ENCODE peak calls at places on chromosomes 1 and 21, in four cellular contexts. B, V, J and P are unnamed samples.

GRCh38 chr1:59072017-59072947 is 224.6 kb upstream of the FGGY start:
- DNase-seq in V (no peak), B (no peak), J (no peak), P (peak; percentile 39)

GRCh38 chr1:226047495-226047894 is 15.0 kb upstream of the H3-3A start:
- DNase-seq in J (no peak), V (no peak), B (no peak), P (peak; percentile 80)

GRCh38 chr1:198228925-198229324 is 72.1 kb downstream of the NEK7 start:
- DNase-seq in B (no peak), J (no peak), V (no peak), P (no peak)

GRCh38 chr1:64282353-64282752 is 78.9 kb downstream of the UBE2U start:
- DNase-seq in V (no peak), J (no peak), B (no peak), P (no peak)

GRCh38 chr1:97632075-97632474 is 288.8 kb downstream of the DPYD start:
- DNase-seq in J (no peak), B (no peak), V (no peak), P (peak; percentile 93)

GRCh38 chr1:77513839-77514763 is 168.4 kb downstream of the ZZZ3 start:
- DNase-seq in V (no peak), J (no peak), B (no peak), P (peak; percentile 90)

GRCh38 chr1:2856821-2857290 is 55.4 kb upstream of the TTC34 start:
- DNase-seq in B (no peak), V (no peak), J (no peak), P (no peak)

GRCh38 chr1:43143441-43143888 is 28.6 kb downstream of the EBNA1BP2 start:
- DNase-seq in J (no peak), V (no peak), B (no peak), P (no peak)

GRCh38 chr1:59368007-59368670 is 71.2 kb downstream of the FGGY start:
- DNase-seq in B (no peak), V (no peak), J (no peak), P (no peak)

GRCh38 chr1:54296666-54297065 is 96.7 kb downstream of the MRPL37 start:
- DNase-seq in B (no peak), J (no peak), V (no peak), P (no peak)

GRCh38 chr1:19884312-19884711 is 2.1 kb downstream of the OTUD3 start:
- DNase-seq in J (no peak), B (no peak), V (no peak), P (no peak)

GRCh38 chr1:207867136-207868081 is 43.5 kb downstream of the CD34 start:
- DNase-seq in V (peak; percentile 59), B (no peak), J (no peak), P (no peak)

GRCh38 chr1:51170342-51170741 is 65.7 kb upstream of the RNF11 start:
- DNase-seq in B (no peak), J (no peak), V (no peak), P (peak; percentile 29)

GRCh38 chr1:35264861-35265260 is 3.6 kb upstream of the ZMYM4 start:
- DNase-seq in B (no peak), J (no peak), V (no peak), P (peak; percentile 11)

GRCh38 chr1:31372961-31373896 is at the start of gene FABP3:
- DNase-seq in V (peak; percentile 55), B (no peak), J (no peak), P (peak; percentile 78)

GRCh38 chr1:19209990-19210771 is at the start of gene UBR4:
- DNase-seq in B (peak; percentile 95), J (peak; percentile 94), V (peak; percentile 98), P (peak; percentile 95)

GRCh38 chr1:228342627-228343210 is 63.9 kb downstream of the TRIM11 start:
- DNase-seq in J (no peak), B (no peak), V (peak; percentile 19), P (no peak)

GRCh38 chr1:226474443-226475111 is 66.7 kb upstream of the PARP1 start:
- DNase-seq in B (no peak), V (no peak), J (no peak), P (no peak)

GRCh38 chr1:13948851-13949490 is 249.0 kb downstream of the PRDM2 start:
- DNase-seq in B (no peak), V (no peak), J (no peak), P (no peak)

GRCh38 chr1:74593887-74594866 is 79.4 kb downstream of the ERICH3 start:
- DNase-seq in B (no peak), V (no peak), J (no peak), P (no peak)

GRCh38 chr1:211260161-211261107 is 1.3 kb downstream of the RCOR3 start:
- DNase-seq in B (peak; percentile 48), V (peak; percentile 75), J (peak; percentile 47), P (peak; percentile 79)

GRCh38 chr21:25850126-25850831 is 115.5 kb downstream of the GABPA start:
- DNase-seq in J (no peak), B (no peak), V (no peak), P (no peak)

GRCh38 chr1:224317383-224318045 is 12.5 kb downstream of the NVL start:
- DNase-seq in B (no peak), V (no peak), J (no peak), P (no peak)

GRCh38 chr1:243917177-243917862 is 67.3 kb upstream of the AKT3 start:
- DNase-seq in B (no peak), J (no peak), V (peak; percentile 33), P (peak; percentile 89)

GRCh38 chr1:70008658-70009057 is 196.7 kb downstream of the LRRC40 start:
- DNase-seq in B (no peak), J (no peak), V (no peak), P (no peak)

GRCh38 chr1:220594356-220594755 is 66.4 kb downstream of the MARK1 start:
- DNase-seq in B (no peak), J (no peak), V (no peak), P (peak; percentile 37)

GRCh38 chr1:247906504-247907047 is 11.2 kb downstream of the OR2W3 start:
- DNase-seq in B (no peak), V (no peak), J (no peak), P (peak; percentile 45)

GRCh38 chr1:6962390-6962955 is 177.2 kb downstream of the CAMTA1 start:
- DNase-seq in V (peak; percentile 67), J (no peak), B (peak; percentile 44), P (peak; percentile 21)

GRCh38 chr1:64471218-64471719 is 1.3 kb downstream of the CACHD1 start:
- DNase-seq in B (peak; percentile 3), V (peak; percentile 42), J (no peak), P (peak; percentile 21)